ENCODE peak calls at places on chromosomes 11 and 22, in six cellular contexts. C is HCT116, Y is IMR-90, K is fibroblast of pulmonary artery, U is stomach, A is tibial artery. F is an unnamed sample.
A peak's percentile ranks its signal among the peaks of the same experiment; 100 is the strongest.

GRCh38 chr11:134226806-134227325 is 2.4 kb downstream of the VPS26B start:
- DNase-seq in C (no peak), Y (peak; percentile 3), K (no peak), U (no peak), A (no peak), F (no peak)

GRCh38 chr11:119416606-119417580 is 6.1 kb downstream of the THY1 start:
- DNase-seq in C (no peak), Y (peak; percentile 59), K (peak; percentile 59), U (no peak), A (no peak), F (peak; percentile 42)

GRCh38 chr11:2579315-2580060 is 120.3 kb downstream of the KCNQ1OT1 start:
- DNase-seq in C (no peak), Y (no peak), K (no peak), U (peak; percentile 22), A (peak; percentile 58), F (no peak)

GRCh38 chr11:104625246-104625645 is 273.0 kb downstream of the CASP12 start:
- DNase-seq in C (no peak), Y (peak; percentile 41), K (peak; percentile 41), U (no peak), A (no peak), F (peak; percentile 61)

GRCh38 chr11:3164540-3165151 is 464 bp downstream of the OSBPL5 start:
- DNase-seq in C (no peak), Y (no peak), K (no peak), U (no peak), A (peak; percentile 75), F (no peak)

GRCh38 chr11:63589000-63589399 is 25.2 kb downstream of the PLAAT3 start:
- DNase-seq in C (no peak), Y (no peak), K (no peak), U (no peak), A (no peak), F (no peak)

GRCh38 chr22:35104491-35104890 is 38.5 kb downstream of the ISX start:
- DNase-seq in C (no peak), Y (no peak), K (no peak), U (no peak), A (no peak), F (no peak)

GRCh38 chr11:106706355-106706754 is 311.9 kb downstream of the GUCY1A2 start:
- DNase-seq in C (peak; percentile 27), Y (peak; percentile 67), K (peak; percentile 79), U (no peak), A (no peak), F (peak; percentile 86)

GRCh38 chr11:114135737-114136151 is 76.2 kb downstream of the ZBTB16 start:
- DNase-seq in C (no peak), Y (no peak), K (peak; percentile 87), U (no peak), A (no peak), F (peak; percentile 83)

GRCh38 chr22:23817146-23817545 is 21.7 kb downstream of the DERL3 start:
- DNase-seq in C (no peak), Y (no peak), K (no peak), U (no peak), A (no peak), F (no peak)

GRCh38 chr11:130223291-130223971 is 63.8 kb downstream of the ST14 start:
- DNase-seq in C (no peak), Y (no peak), K (peak; percentile 5), U (no peak), A (no peak), F (peak; percentile 4)

GRCh38 chr11:63508009-63508408 is 2.1 kb downstream of the LGALS12 start:
- DNase-seq in C (peak; percentile 28), Y (no peak), K (no peak), U (peak; percentile 77), A (no peak), F (peak; percentile 12)

GRCh38 chr11:67441731-67442401 is 1.4 kb downstream of the CORO1B start:
- DNase-seq in C (no peak), Y (no peak), K (no peak), U (no peak), A (peak; percentile 68), F (no peak)

GRCh38 chr11:120555433-120555773 is 43.9 kb downstream of the GRIK4 start:
- DNase-seq in C (no peak), Y (no peak), K (no peak), U (no peak), A (no peak), F (no peak)

GRCh38 chr11:1882265-1883238 is 9.1 kb downstream of the PRR33 start:
- DNase-seq in C (peak; percentile 43), Y (peak; percentile 41), K (peak; percentile 77), U (peak; percentile 82), A (peak; percentile 84), F (peak; percentile 79)

GRCh38 chr11:47380078-47380477 is 1.7 kb upstream of the SPI1 start:
- DNase-seq in C (no peak), Y (no peak), K (no peak), U (no peak), A (no peak), F (no peak)

GRCh38 chr11:61598886-61599868 is 18.3 kb upstream of the SYT7 start:
- DNase-seq in C (no peak), Y (peak; percentile 70), K (peak; percentile 69), U (no peak), A (no peak), F (peak; percentile 79)

GRCh38 chr22:46289244-46289891 is 7.3 kb upstream of the GTSE1 start:
- DNase-seq in C (no peak), Y (no peak), K (no peak), U (no peak), A (peak; percentile 64), F (no peak)

GRCh38 chr11:93054881-93055280 is 85.4 kb downstream of the MTNR1B start:
- DNase-seq in C (peak; percentile 97), Y (peak; percentile 99), K (peak; percentile 89), U (no peak), A (no peak), F (peak; percentile 95)

GRCh38 chr11:127587511-127587910 is 586.9 kb upstream of the KIRREL3 start:
- DNase-seq in C (no peak), Y (no peak), K (no peak), U (no peak), A (no peak), F (no peak)

GRCh38 chr11:111272420-111272819 is 25.9 kb upstream of the POU2AF3 start:
- DNase-seq in C (no peak), Y (no peak), K (no peak), U (no peak), A (no peak), F (no peak)

GRCh38 chr11:73989156-73989555 is 6.5 kb upstream of the UCP2 start:
- DNase-seq in C (no peak), Y (no peak), K (no peak), U (no peak), A (no peak), F (peak; percentile 25)

GRCh38 chr11:61075891-61076290 is 26.4 kb upstream of the CD5 start:
- DNase-seq in C (no peak), Y (peak; percentile 35), K (peak; percentile 64), U (peak; percentile 71), A (peak; percentile 56), F (peak; percentile 58)

GRCh38 chr22:46087816-46088277 is 62.5 kb upstream of the PPARA start:
- DNase-seq in C (no peak), Y (peak; percentile 86), K (peak; percentile 91), U (peak; percentile 88), A (peak; percentile 98), F (peak; percentile 94)

GRCh38 chr11:123616505-123617198 is 37.8 kb downstream of the SCN3B start:
- DNase-seq in C (no peak), Y (peak; percentile 86), K (peak; percentile 91), U (no peak), A (no peak), F (peak; percentile 92)

GRCh38 chr11:131305005-131305404 is 65.4 kb upstream of the NTM start:
- DNase-seq in C (no peak), Y (peak; percentile 57), K (no peak), U (no peak), A (no peak), F (no peak)

GRCh38 chr22:30396871-30397655 is at the start of gene SEC14L2:
- DNase-seq in C (peak; percentile 43), Y (peak; percentile 26), K (peak; percentile 47), U (peak; percentile 79), A (peak; percentile 83), F (peak; percentile 59)

GRCh38 chr11:71223671-71224660 is 28.4 kb downstream of the SHANK2 start:
- DNase-seq in C (no peak), Y (no peak), K (no peak), U (no peak), A (no peak), F (no peak)

DNA sequence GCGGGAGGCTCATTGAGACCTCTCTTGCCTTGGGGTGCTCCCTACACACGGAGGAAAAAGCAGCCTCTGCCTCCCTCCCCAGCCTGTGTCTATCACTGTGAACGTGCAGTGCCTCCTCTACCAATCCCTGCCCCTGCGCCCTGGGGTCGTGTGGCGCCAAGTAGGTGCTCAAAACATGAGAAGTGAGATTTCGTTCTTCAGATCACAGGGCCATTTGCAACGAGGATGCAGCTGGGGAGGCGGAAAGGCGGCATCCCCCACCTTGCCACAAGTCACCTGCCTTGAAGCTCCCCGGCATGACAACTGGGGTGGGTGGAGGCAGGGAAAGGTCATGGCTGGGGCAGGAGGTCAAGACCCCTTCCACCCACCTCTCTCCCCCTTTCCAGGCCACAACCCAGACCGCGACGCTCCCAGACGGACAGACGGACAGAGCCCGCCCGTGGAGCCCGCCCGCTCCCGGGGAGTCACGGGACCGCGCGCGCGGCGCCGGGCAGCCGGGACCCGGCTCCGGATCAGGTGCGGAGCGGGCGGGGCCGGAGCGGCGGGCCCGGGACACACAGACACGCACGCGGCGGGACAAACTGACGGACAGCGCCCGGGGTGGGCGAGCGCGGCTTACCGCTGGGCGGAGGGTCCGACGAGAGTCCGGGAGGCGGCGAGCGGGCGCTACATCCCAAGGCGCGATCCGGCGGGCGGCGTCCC is 487 bp downstream of the KCNJ4 start:
- DNase-seq in C (no peak), Y (no peak), K (no peak), U (no peak), A (no peak), F (no peak)
- H3K4me3 ChIP-seq in C (no peak overlapping the region), Y (peak overlapping the region; percentile 8), K (no peak overlapping the region), U (peak overlapping the region; percentile 45), A (peak overlapping the region; percentile 20), F (no peak overlapping the region)

GRCh38 chr11:18329196-18329870 is 7.0 kb downstream of the GTF2H1 start:
- DNase-seq in C (no peak), Y (no peak), K (no peak), U (no peak), A (no peak), F (no peak)
- H3K4me3 ChIP-seq in C (no peak overlapping the region), Y (no peak overlapping the region), K (no peak overlapping the region), U (no peak overlapping the region), A (no peak overlapping the region), F (no peak overlapping the region)

GRCh38 chr11:118109231-118109630 is 22.5 kb upstream of the SMIM35 start:
- DNase-seq in C (no peak), Y (peak; percentile 4), K (peak; percentile 8), U (no peak), A (no peak), F (peak; percentile 11)
- H3K4me3 ChIP-seq in C (no peak overlapping the region), Y (no peak overlapping the region), K (no peak overlapping the region), U (no peak overlapping the region), A (no peak overlapping the region), F (no peak overlapping the region)

DNA sequence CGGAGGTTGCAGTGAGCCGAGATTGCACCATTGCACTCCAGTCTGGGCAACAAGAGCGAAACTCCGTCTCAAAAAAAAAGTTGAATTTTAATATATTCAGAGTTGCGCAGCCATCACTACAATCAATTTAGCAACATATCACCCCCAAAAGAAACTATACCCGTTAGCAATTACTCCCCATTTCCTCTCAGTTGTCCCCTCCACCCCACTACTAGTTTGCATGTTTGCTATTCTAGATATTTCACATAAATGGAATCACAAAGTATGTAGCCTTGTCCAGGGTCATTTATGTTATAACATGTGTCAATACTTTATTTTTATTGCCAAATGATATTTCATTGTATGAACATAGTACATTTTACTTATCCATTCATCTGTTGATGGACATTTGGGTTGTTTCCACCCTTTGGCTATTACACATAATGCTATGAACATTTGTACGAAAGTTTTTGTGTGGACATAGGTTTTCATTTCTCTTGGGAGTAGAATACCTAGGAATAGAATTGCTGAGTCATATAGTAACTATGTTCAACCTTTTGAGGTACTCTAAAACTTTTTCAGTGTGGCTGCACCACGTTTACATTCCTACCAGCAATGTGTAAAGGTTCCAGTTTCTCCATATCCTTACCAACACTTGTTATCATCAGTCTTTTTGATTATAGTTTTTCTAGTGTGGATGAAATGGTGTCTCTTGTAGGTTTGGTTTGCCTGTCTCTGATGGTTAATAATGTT is 2.2 kb downstream of the ZNF143 start:
- DNase-seq in C (no peak), Y (no peak), K (peak; percentile 9), U (no peak), A (no peak), F (peak; percentile 41)
- H3K4me3 ChIP-seq in C (no peak overlapping the region), Y (no peak overlapping the region), K (no peak overlapping the region), U (no peak overlapping the region), A (no peak overlapping the region), F (no peak overlapping the region)